ENCODE peak calls at places on chromosomes 16 and 17, in five cellular contexts. O is endodermal cell, S is breast epithelium, J is IMR-90, Y is heart right ventricle. W is an unnamed sample.

GRCh38 chr17:37744961-37745800 is at the start of gene HNF1B:
- DNase-seq in O (peak; percentile 93), S (no peak), J (no peak), Y (no peak), W (no peak)

GRCh38 chr17:34575182-34575581 is 4.2 kb upstream of the TMEM132E start:
- DNase-seq in O (no peak), S (no peak), J (no peak), Y (no peak), W (no peak)

GRCh38 chr17:68108313-68109000 is 72.9 kb downstream of the KPNA2 start:
- DNase-seq in O (no peak), S (no peak), J (no peak), Y (no peak), W (no peak)

GRCh38 chr16:17343028-17343427 is 127.7 kb downstream of the XYLT1 start:
- DNase-seq in O (no peak), S (no peak), J (no peak), Y (no peak), W (no peak)

GRCh38 chr16:30430428-30430970 is 669 bp upstream of the DCTPP1 start:
- DNase-seq in O (no peak), S (no peak), J (no peak), Y (peak; percentile 24), W (no peak)

GRCh38 chr17:79019260-79019630 is 4.7 kb upstream of the C1QTNF1 start:
- DNase-seq in O (no peak), S (no peak), J (no peak), Y (no peak), W (no peak)

GRCh38 chr16:57882797-57883196 is 80.5 kb upstream of the KIFC3 start:
- DNase-seq in O (no peak), S (no peak), J (peak; percentile 31), Y (no peak), W (no peak)

GRCh38 chr16:73232555-73233422 is 184.9 kb upstream of the ZFHX3 start:
- DNase-seq in O (peak; percentile 63), S (no peak), J (peak; percentile 100), Y (peak; percentile 21), W (peak; percentile 82)

GRCh38 chr17:79946352-79947231 is 89.1 kb downstream of the TBC1D16 start:
- DNase-seq in O (peak; percentile 50), S (peak; percentile 48), J (no peak), Y (no peak), W (peak; percentile 11)

GRCh38 chr17:17535957-17536356 is 39.8 kb upstream of the RASD1 start:
- DNase-seq in O (no peak), S (peak; percentile 80), J (peak; percentile 39), Y (peak; percentile 86), W (peak; percentile 36)

GRCh38 chr17:2215616-2216364 is 87.8 kb downstream of the SMG6 start:
- DNase-seq in O (peak; percentile 78), S (no peak), J (peak; percentile 94), Y (peak; percentile 72), W (peak; percentile 78)

GRCh38 chr16:72093448-72094265 is at the start of the genes DHX38 and TXNL4B:
- DNase-seq in O (peak; percentile 97), S (peak; percentile 90), J (peak; percentile 99), Y (peak; percentile 87), W (peak; percentile 96)

GRCh38 chr17:72884066-72884465 is 208.4 kb downstream of the SLC39A11 start:
- DNase-seq in O (no peak), S (no peak), J (no peak), Y (no peak), W (no peak)

GRCh38 chr17:65556014-65556909 is 5.2 kb downstream of the AXIN2 start:
- DNase-seq in O (peak; percentile 98), S (peak; percentile 79), J (peak; percentile 50), Y (peak; percentile 80), W (peak; percentile 79)

GRCh38 chr16:86959729-86960128 is 357.5 kb downstream of the C16orf95 start:
- DNase-seq in O (no peak), S (no peak), J (no peak), Y (no peak), W (no peak)

GRCh38 chr16:61596648-61597047 is 439.6 kb downstream of the CDH8 start:
- DNase-seq in O (no peak), S (no peak), J (no peak), Y (no peak), W (no peak)

GRCh38 chr17:73821665-73822064 is 177.4 kb upstream of the SDK2 start:
- DNase-seq in O (no peak), S (no peak), J (no peak), Y (no peak), W (no peak)

GRCh38 chr17:80069886-80070177 is 31.5 kb upstream of the GAA start:
- DNase-seq in O (no peak), S (no peak), J (no peak), Y (no peak), W (peak; percentile 51)

GRCh38 chr17:55699178-55699865 is 23.3 kb downstream of the TMEM100 start:
- DNase-seq in O (no peak), S (no peak), J (no peak), Y (no peak), W (peak; percentile 31)

GRCh38 chr17:36049643-36050042 is 14.4 kb upstream of the CCL18 start:
- DNase-seq in O (no peak), S (no peak), J (no peak), Y (no peak), W (no peak)

GRCh38 chr17:82350182-82351030 is 8.6 kb upstream of the TEX19 start:
- DNase-seq in O (peak; percentile 79), S (no peak), J (no peak), Y (peak; percentile 9), W (no peak)

GRCh38 chr16:86517652-86518258 is 7.4 kb downstream of the FOXF1 start:
- DNase-seq in O (peak; percentile 91), S (no peak), J (peak; percentile 88), Y (peak; percentile 65), W (peak; percentile 44)

GRCh38 chr16:6884002-6884401 is 448.6 kb upstream of the RBFOX1 start:
- DNase-seq in O (no peak), S (no peak), J (no peak), Y (no peak), W (no peak)

GRCh38 chr16:50457423-50457822 is 88.6 kb upstream of the BRD7 start:
- DNase-seq in O (no peak), S (no peak), J (no peak), Y (no peak), W (no peak)

GRCh38 chr16:58428621-58429557 is 36.6 kb downstream of the GINS3 start:
- DNase-seq in O (no peak), S (no peak), J (no peak), Y (no peak), W (no peak)

GRCh38 chr17:37278247-37278894 is 97.4 kb upstream of the C17orf78 start:
- DNase-seq in O (no peak), S (no peak), J (no peak), Y (no peak), W (no peak)

GRCh38 chr16:3793161-3793576 is 75.8 kb upstream of the TRAP1 start:
- DNase-seq in O (no peak), S (no peak), J (no peak), Y (no peak), W (no peak)

GRCh38 chr16:62068747-62069146 is 32.5 kb upstream of the CDH8 start:
- DNase-seq in O (peak; percentile 56), S (no peak), J (no peak), Y (no peak), W (no peak)

GRCh38 chr16:8888951-8889892 is 7.1 kb downstream of the LITAFD start:
- DNase-seq in O (no peak), S (no peak), J (no peak), Y (no peak), W (no peak)

GRCh38 chr16:8889893-8890548 is 7.9 kb downstream of the LITAFD start:
- DNase-seq in O (no peak), S (no peak), J (no peak), Y (no peak), W (no peak)

GRCh38 chr16:8892101-8892575 is 10.0 kb downstream of the LITAFD start:
- DNase-seq in O (no peak), S (no peak), J (no peak), Y (no peak), W (no peak)

GRCh38 chr16:8887952-8888560 is 5.9 kb downstream of the LITAFD start:
- DNase-seq in O (no peak), S (peak; percentile 77), J (peak; percentile 78), Y (peak; percentile 81), W (peak; percentile 45)

GRCh38 chr16:8890549-8890921 is 8.4 kb downstream of the LITAFD start:
- DNase-seq in O (no peak), S (no peak), J (no peak), Y (no peak), W (no peak)
- H3K36me3 ChIP-seq in O (peaks cover 59% of the 10 kb centered on the region), S (no peaks in the 10 kb centered on the region), J (peaks cover 48% of the 10 kb centered on the region), Y (peaks cover 43% of the 10 kb centered on the region), W (no peaks in the 10 kb centered on the region)

DNA sequence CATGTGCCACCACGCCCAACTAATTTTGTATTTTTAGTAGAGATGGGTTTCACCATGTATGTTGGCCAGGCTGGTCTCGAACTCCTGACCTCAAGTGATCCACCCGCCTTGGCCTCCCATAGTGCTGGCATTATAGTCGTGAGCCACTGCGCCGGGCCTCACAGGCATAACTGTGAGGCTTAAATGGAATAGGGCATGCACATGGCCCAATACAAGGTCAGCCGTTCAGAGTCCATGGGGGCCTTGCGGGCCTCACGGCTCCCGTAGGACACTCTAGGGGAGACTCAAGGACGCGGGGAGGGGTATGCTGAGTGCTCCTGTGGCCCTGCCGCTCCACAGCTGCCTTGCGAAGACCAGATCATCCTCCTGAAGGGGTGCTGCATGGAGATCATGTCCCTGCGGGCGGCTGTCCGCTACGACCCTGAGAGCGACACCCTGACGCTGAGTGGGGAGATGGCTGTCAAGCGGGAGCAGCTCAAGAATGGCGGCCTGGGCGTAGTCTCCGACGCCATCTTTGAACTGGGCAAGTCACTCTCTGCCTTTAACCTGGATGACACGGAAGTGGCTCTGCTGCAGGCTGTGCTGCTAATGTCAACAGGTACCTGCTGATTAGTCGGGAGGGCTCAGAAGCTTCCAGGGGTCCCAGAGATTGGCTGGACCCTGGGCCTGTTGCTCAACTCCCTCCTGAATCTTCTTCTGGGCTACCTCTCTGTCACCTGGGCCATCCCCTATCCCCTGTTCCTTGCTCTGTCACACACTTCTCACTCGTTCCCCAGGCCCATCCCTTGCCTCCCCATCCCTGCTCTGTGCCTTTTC is 12.3 kb downstream of the NR1D1 start:
- DNase-seq in O (no peak), S (no peak), J (no peak), Y (no peak), W (no peak)
- H3K36me3 ChIP-seq in O (peaks cover 14% of the 10 kb centered on the region), S (peaks cover 5% of the 10 kb centered on the region), J (peaks cover 67% of the 10 kb centered on the region), Y (peaks cover 60% of the 10 kb centered on the region), W (no peaks in the 10 kb centered on the region)

DNA sequence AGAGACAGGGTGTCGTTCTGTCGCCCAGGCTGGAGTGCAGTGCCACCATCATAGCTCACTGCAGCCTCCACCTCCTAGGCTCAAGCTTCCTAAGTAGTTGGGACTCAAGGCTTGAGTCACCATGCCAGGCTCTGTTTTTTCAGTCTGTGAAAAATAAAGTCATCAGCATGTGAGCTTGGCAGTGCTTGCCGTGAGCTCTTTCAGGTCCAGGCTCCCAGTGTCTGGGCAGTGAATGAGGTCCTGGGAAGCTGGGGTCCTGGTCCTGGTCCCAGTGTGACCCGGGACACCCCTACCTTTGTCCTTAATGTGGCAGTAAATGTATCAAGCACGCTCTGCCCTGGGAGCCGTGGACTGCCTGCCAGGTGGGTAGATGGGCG is 22.9 kb upstream of the RPL13 start:
- DNase-seq in O (no peak), S (no peak), J (no peak), Y (no peak), W (no peak)
- H3K36me3 ChIP-seq in O (peaks cover 71% of the 10 kb centered on the region), S (peaks cover 4% of the 10 kb centered on the region), J (peaks cover 66% of the 10 kb centered on the region), Y (peaks cover 34% of the 10 kb centered on the region), W (no peaks in the 10 kb centered on the region)

GRCh38 chr16:75837681-75838080 is 111.4 kb upstream of the CPHXL start:
- DNase-seq in O (no peak), S (no peak), J (no peak), Y (no peak), W (no peak)

GRCh38 chr16:75837264-75837663 is 111.0 kb upstream of the CPHXL start:
- DNase-seq in O (no peak), S (no peak), J (no peak), Y (no peak), W (no peak)

GRCh38 chr16:75836377-75837010 is 110.2 kb upstream of the CPHXL start:
- DNase-seq in O (peak; percentile 61), S (no peak), J (no peak), Y (no peak), W (no peak)
- H3K36me3 ChIP-seq in O (no peaks in the 10 kb centered on the region), S (no peaks in the 10 kb centered on the region), J (no peaks in the 10 kb centered on the region), Y (no peaks in the 10 kb centered on the region), W (no peaks in the 10 kb centered on the region)

W was measured in uterus.